ENCODE peak calls at places on chromosomes 4 and X, in four cellular contexts. N is K562, O is H1, A is SK-N-SH. C is an unnamed sample.

GRCh38 chr4:162162672-162163071 is 1.1 kb downstream of the FSTL5 start:
- DNase-seq in N (no peak), O (no peak), A (no peak), C (no peak)

GRCh38 chr4:1487106-1487505 is 80.9 kb upstream of the NKX1-1 start:
- DNase-seq in N (no peak), O (no peak), A (no peak), C (no peak)

GRCh38 chrX:23610491-23610890 is 56.8 kb upstream of the PRDX4 start:
- DNase-seq in N (no peak), O (no peak), A (no peak), C (no peak)

GRCh38 chr4:177016541-177017141 is 223.9 kb upstream of the VEGFC start:
- DNase-seq in N (no peak), O (no peak), A (no peak), C (no peak)

GRCh38 chrX:47960400-47960799 is 43.4 kb downstream of the ZNF182 start:
- DNase-seq in N (no peak), O (no peak), A (no peak), C (no peak)

GRCh38 chr4:28702571-28702970 is 1841.9 kb downstream of the STIM2 start:
- DNase-seq in N (no peak), O (no peak), A (no peak), C (no peak)

GRCh38 chrX:101263766-101264165 is 27.4 kb downstream of the TAF7L start:
- DNase-seq in N (no peak), O (no peak), A (no peak), C (no peak)

GRCh38 chrX:9349572-9350259 is 115.1 kb upstream of the TBL1X start:
- DNase-seq in N (no peak), O (no peak), A (peak), C (no peak)

GRCh38 chr4:150368667-150369066 is 213.3 kb upstream of the MAB21L2 start:
- DNase-seq in N (no peak), O (no peak), A (peak), C (no peak)

GRCh38 chr4:180674629-180675367 is 1568.4 kb upstream of the TENM3 start:
- DNase-seq in N (no peak), O (no peak), A (no peak), C (no peak)

GRCh38 chr4:188403272-188403671 is 264.0 kb downstream of the TRIML1 start:
- DNase-seq in N (no peak), O (no peak), A (peak), C (no peak)

GRCh38 chrX:135477576-135477975 is 42.9 kb upstream of the INTS6L start:
- DNase-seq in N (peak), O (peak), A (peak), C (no peak)

GRCh38 chrX:17441965-17442364 is 67.0 kb downstream of the NHS start:
- DNase-seq in N (no peak), O (no peak), A (no peak), C (no peak)

GRCh38 chrX:12702509-12703091 is 88.6 kb upstream of the PRPS2 start:
- DNase-seq in N (peak), O (no peak), A (peak), C (no peak)

GRCh38 chr4:143667461-143667860 is 33.0 kb downstream of the FREM3 start:
- DNase-seq in N (no peak), O (no peak), A (peak), C (no peak)

GRCh38 chr4:66766557-66766956 is 778.7 kb downstream of the CENPC start:
- DNase-seq in N (no peak), O (no peak), A (no peak), C (no peak)

GRCh38 chr4:153467154-153467896 is 1.2 kb downstream of the TMEM131L start:
- DNase-seq in N (peak), O (no peak), A (peak), C (peak)

GRCh38 chrX:4944767-4945166 is 1231.3 kb upstream of the PRKX start:
- DNase-seq in N (no peak), O (no peak), A (no peak), C (no peak)

GRCh38 chrX:22666441-22666840 is 333.3 kb upstream of the DDX53 start:
- DNase-seq in N (peak), O (no peak), A (peak), C (no peak)

GRCh38 chr4:76278583-76278982 is 27.1 kb downstream of the FAM47E start:
- DNase-seq in N (no peak), O (no peak), A (no peak), C (no peak)

GRCh38 chrX:95878874-95879273 is 805.8 kb upstream of the DIAPH2 start:
- DNase-seq in N (no peak), O (no peak), A (no peak), C (no peak)

GRCh38 chrX:96704661-96705060 is 20.0 kb downstream of the DIAPH2 start:
- DNase-seq in N (no peak), O (no peak), A (no peak), C (no peak)

GRCh38 chr4:126004936-126005335 is 690.2 kb downstream of the FAT4 start:
- DNase-seq in N (no peak), O (no peak), A (no peak), C (no peak)

GRCh38 chr4:2830632-2831610 is 12.7 kb upstream of the ADD1 start:
- DNase-seq in N (no peak), O (no peak), A (peak), C (no peak)
- TF ChIP-seq NRF1 in N (no peak), O (no peak), A (no peak), C (no peak)

GRCh38 chr4:80263541-80264351 is 2.7 kb upstream of the FGF5 start:
- DNase-seq in N (no peak), O (no peak), A (no peak), C (no peak)
- TF ChIP-seq NRF1 in N (no peak), O (no peak), A (no peak), C (no peak)

GRCh38 chrX:111649641-111650040 is 31.3 kb upstream of the ALG13 start:
- DNase-seq in N (no peak), O (no peak), A (no peak), C (no peak)
- TF ChIP-seq NRF1 in N (no peak), O (no peak), A (no peak), C (no peak)

GRCh38 chr4:73505567-73505966 is 24.0 kb downstream of the AFM start:
- DNase-seq in N (no peak), O (no peak), A (no peak), C (no peak)

GRCh38 chr4:73507541-73507940 is 26.0 kb downstream of the AFM start:
- DNase-seq in N (no peak), O (no peak), A (no peak), C (no peak)

GRCh38 chr4:73508651-73509050 is 27.1 kb downstream of the AFM start:
- DNase-seq in N (no peak), O (no peak), A (no peak), C (no peak)
- TF ChIP-seq NRF1 in N (no peak), O (no peak), A (no peak), C (no peak)

DNA sequence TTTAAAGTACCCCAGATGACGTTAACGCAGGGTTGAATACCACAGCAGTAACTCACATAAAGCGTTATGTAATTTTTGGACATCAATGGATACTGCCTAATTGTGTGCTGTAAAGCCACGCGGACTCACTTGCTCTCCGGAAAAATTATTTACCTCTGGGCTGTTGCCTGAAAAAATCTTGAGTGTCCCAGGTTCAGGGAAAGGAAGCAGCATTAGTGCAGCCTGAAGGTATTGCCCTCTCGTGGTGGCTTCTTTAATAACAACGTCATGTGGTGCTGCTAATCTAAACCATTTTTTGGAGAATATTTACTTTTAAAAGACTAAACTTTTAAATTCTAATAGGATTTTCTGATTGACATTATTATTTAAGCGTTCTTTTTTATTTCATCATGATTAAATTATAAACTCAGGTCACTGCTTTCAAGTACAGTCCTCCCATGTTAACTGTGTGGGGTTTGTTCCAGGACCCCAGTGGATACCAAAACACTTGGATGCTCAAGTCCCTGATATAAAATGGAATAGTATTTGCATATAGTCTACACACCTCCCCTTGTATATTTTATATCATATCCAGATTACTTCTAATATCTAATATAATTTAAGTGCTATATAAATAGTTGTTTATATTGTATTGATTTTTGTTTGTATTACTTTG is 384.8 kb downstream of the FAM133A start:
- DNase-seq in N (peak), O (no peak), A (peak), C (no peak)
- TF ChIP-seq NRF1 in N (no peak), O (no peak), A (no peak), C (no peak)